ENCODE peak calls at places on chromosomes 4 and X, in seven cellular contexts. I is GM06990, O is lung, W is lower lobe of right lung, S is spleen, A is astrocyte of the cerebellum, G is WERI-Rb-1. U is an unnamed sample.

GRCh38 chr4:103996637-103997036 is 276.9 kb upstream of the TACR3 start:
- DNase-seq in I (no peak), O (no peak), W (no peak), S (no peak), A (peak; percentile 86), G (peak; percentile 72), U (peak; percentile 98)

GRCh38 chr4:137635596-137635995 is 103.3 kb upstream of the PCDH18 start:
- DNase-seq in I (no peak), O (no peak), W (no peak), S (no peak), A (no peak), G (no peak), U (no peak)

GRCh38 chrX:1264556-1264955 is 4.1 kb upstream of the CSF2RA start:
- DNase-seq in I (no peak), O (no peak), W (no peak), S (peak; percentile 4), A (no peak), G (no peak), U (no peak)

GRCh38 chr4:3135155-3136011 is 60.9 kb downstream of the HTT start:
- DNase-seq in I (no peak), O (no peak), W (no peak), S (no peak), A (no peak), G (no peak), U (no peak)

GRCh38 chr4:53601251-53601764 is 10.0 kb upstream of the LNX1 start:
- DNase-seq in I (peak; percentile 45), O (no peak), W (no peak), S (no peak), A (no peak), G (peak; percentile 47), U (peak; percentile 66)

GRCh38 chr4:101328063-101328602 is 19.2 kb downstream of the PPP3CA start:
- DNase-seq in I (peak; percentile 25), O (no peak), W (no peak), S (no peak), A (no peak), G (no peak), U (no peak)

GRCh38 chrX:275967-276587 is 5.1 kb upstream of the PLCXD1 start:
- DNase-seq in I (no peak), O (peak; percentile 80), W (peak; percentile 92), S (peak; percentile 93), A (no peak), G (peak; percentile 83), U (peak; percentile 64)

GRCh38 chrX:19698125-19698524 is 182.8 kb upstream of the MAP3K15 start:
- DNase-seq in I (no peak), O (peak; percentile 36), W (no peak), S (no peak), A (peak; percentile 50), G (no peak), U (peak; percentile 24)

GRCh38 chrX:10039821-10040793 is 72.9 kb downstream of the CLDN34 start:
- DNase-seq in I (no peak), O (no peak), W (no peak), S (no peak), A (no peak), G (no peak), U (peak; percentile 77)

GRCh38 chrX:13254076-13254785 is 65.6 kb downstream of the ATXN3L start:
- DNase-seq in I (peak; percentile 58), O (no peak), W (peak; percentile 55), S (peak; percentile 80), A (no peak), G (peak; percentile 79), U (peak; percentile 67)

GRCh38 chr4:68272860-68273259 is 27.4 kb upstream of the TMPRSS11B start:
- DNase-seq in I (no peak), O (no peak), W (no peak), S (no peak), A (no peak), G (no peak), U (peak; percentile 54)

GRCh38 chr4:172892300-172892699 is 276.3 kb upstream of the GALNT7 start:
- DNase-seq in I (no peak), O (no peak), W (no peak), S (no peak), A (no peak), G (no peak), U (peak; percentile 60)

GRCh38 chrX:124211312-124211942 is 121.0 kb upstream of the TEX13D start:
- DNase-seq in I (no peak), O (no peak), W (no peak), S (no peak), A (no peak), G (peak; percentile 8), U (peak; percentile 44)

GRCh38 chrX:139559383-139560042 is 29.0 kb downstream of the F9 start:
- DNase-seq in I (peak; percentile 26), O (no peak), W (no peak), S (no peak), A (peak; percentile 66), G (peak; percentile 27), U (peak; percentile 68)

GRCh38 chr4:97404876-97405523 is 738.3 kb downstream of the STPG2 start:
- DNase-seq in I (no peak), O (no peak), W (no peak), S (no peak), A (no peak), G (no peak), U (no peak)

GRCh38 chr4:114272226-114272625 is 292.8 kb upstream of the ARSJ start:
- DNase-seq in I (no peak), O (no peak), W (no peak), S (no peak), A (peak; percentile 94), G (no peak), U (peak; percentile 95)

GRCh38 chrX:150202641-150203248 is 160.4 kb upstream of the MAMLD1 start:
- DNase-seq in I (no peak), O (no peak), W (no peak), S (peak; percentile 44), A (no peak), G (no peak), U (peak; percentile 64)

GRCh38 chr4:85515701-85516100 is 40.8 kb downstream of the ARHGAP24 start:
- DNase-seq in I (no peak), O (no peak), W (no peak), S (no peak), A (no peak), G (no peak), U (no peak)

GRCh38 chr4:24632011-24632410 is 47.7 kb upstream of the DHX15 start:
- DNase-seq in I (no peak), O (no peak), W (no peak), S (no peak), A (no peak), G (no peak), U (no peak)

GRCh38 chr4:79294064-79294463 is 31.8 kb downstream of the NAA11 start:
- DNase-seq in I (no peak), O (no peak), W (no peak), S (no peak), A (no peak), G (no peak), U (peak; percentile 35)

GRCh38 chr4:163353054-163353453 is 9.4 kb downstream of the NPY5R start:
- DNase-seq in I (no peak), O (no peak), W (no peak), S (no peak), A (no peak), G (no peak), U (no peak)

GRCh38 chr4:100977274-100977673 is 370.1 kb downstream of the PPP3CA start:
- DNase-seq in I (no peak), O (no peak), W (no peak), S (no peak), A (no peak), G (no peak), U (no peak)

GRCh38 chrX:2559124-2559523 is 58.3 kb upstream of the DHRSX start:
- DNase-seq in I (no peak), O (no peak), W (no peak), S (no peak), A (no peak), G (no peak), U (no peak)
- H3K4me3 ChIP-seq in I (no peak overlapping the region), O (no peak overlapping the region), W (no peak overlapping the region), S (no peak overlapping the region), A (no peak overlapping the region), G (no peak overlapping the region), U (no peak overlapping the region)

GRCh38 chrX:46805270-46805669 is 31.6 kb upstream of the RP2 start:
- DNase-seq in I (no peak), O (no peak), W (no peak), S (no peak), A (no peak), G (no peak), U (peak; percentile 34)
- TF ChIP-seq CTCF in I (no peak), O (no peak), W (no peak), S (no peak), A (no peak), G (no peak), U (no peak)

DNA sequence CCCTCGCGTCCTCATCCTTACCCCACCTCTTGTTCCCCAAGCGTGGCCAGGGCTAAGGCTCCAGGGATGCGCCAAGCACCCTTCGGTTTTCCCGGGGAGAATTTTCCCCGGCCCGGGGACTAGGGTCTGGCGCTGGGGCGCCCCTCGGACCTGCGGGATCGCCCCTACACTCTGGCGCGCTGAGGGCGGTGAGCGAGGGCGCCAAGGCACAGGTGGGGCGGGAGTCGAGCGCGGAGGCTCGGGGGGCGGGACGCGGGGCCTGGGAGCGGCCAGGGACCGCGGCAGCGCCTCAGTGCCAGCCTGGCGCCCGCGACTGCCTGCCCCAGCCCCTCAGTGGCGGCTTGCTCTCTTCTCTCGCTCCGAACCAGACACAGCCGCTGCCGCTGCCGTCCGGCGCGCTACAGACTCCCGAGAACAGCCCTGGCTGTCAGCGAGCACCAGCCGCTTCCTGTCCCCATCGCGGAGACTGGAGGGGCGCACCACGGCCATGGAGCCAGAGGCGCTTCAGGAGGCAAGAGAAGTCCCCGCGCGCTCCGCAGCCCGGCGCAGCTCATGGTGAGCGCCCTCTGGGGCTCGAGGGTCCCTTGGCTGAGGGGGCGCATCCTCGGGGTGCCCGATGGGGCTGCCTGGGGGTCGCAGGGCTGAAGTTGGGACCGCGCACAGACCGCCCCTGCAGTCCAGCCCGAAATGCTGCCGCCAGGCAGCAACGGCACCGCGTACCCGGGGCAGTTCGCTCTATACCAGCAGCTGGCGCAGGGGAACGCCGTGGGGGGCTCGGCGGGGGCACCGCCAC is at the start of gene DRD5:
- DNase-seq in I (no peak), O (no peak), W (no peak), S (no peak), A (no peak), G (no peak), U (no peak)
- H3K4me3 ChIP-seq in I (no peak within 1 kb of the TSS), O (no peak within 1 kb of the TSS), W (no peak within 1 kb of the TSS), S (no peak within 1 kb of the TSS), A (no peak within 1 kb of the TSS), G (peak within 1 kb of the TSS; percentile 33), U (no peak within 1 kb of the TSS)

GRCh38 chr4:6674500-6675149 is 19.1 kb upstream of the S100P start:
- DNase-seq in I (no peak), O (no peak), W (no peak), S (no peak), A (no peak), G (peak; percentile 54), U (peak; percentile 82)
- TF ChIP-seq CTCF in I (peak; percentile 64), O (peak; percentile 27), W (peak; percentile 41), S (peak; percentile 62), A (peak; percentile 46), G (peak; percentile 77), U (peak; percentile 82)

DNA sequence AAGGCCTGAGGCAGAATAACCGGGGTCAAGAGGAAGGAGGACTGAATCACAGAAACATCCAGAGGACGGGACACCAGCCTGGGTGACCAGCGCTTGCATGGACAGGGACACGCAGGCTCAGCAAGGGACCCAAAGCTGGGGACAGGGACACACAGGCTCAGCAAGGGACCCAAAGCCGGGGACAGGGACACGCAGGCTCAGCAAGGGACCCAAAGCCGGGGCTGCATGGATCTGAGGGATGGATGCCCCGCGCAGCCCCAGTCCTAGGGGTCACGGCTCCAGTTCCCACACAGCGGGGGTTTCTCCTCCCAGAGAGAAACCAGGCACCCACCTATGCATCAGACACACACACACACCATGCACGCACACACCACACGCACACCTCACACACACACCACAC is 32.5 kb downstream of the FAM53A start:
- DNase-seq in I (no peak), O (no peak), W (no peak), S (peak; percentile 61), A (no peak), G (no peak), U (no peak)
- H3K4me3 ChIP-seq in I (no peak overlapping the region), O (no peak overlapping the region), W (no peak overlapping the region), S (no peak overlapping the region), A (no peak overlapping the region), G (no peak overlapping the region), U (no peak overlapping the region)

U was measured in epithelial cell of esophagus.